ENCODE peak calls at places on chromosome 16, in five cellular contexts. J is stomach; A is activated CD4-positive, alpha-beta T cell treated with anti-CD3 and anti-CD28 coated beads for 4 hours; D is nucleus accumbens; C is SK-N-SH. H is an unnamed sample.

GRCh38 chr16:50309527-50310307 is 43.4 kb downstream of the ADCY7 start:
- DNase-seq in C (peak), J (peak), D (no peak), A (no peak), H (no peak)

GRCh38 chr16:54193656-54194007 is 93.0 kb downstream of the IRX3 start:
- DNase-seq in A (no peak), C (peak), J (peak), D (peak), H (peak)

GRCh38 chr16:1550696-1551095 is 17.2 kb downstream of the TMEM204 start:
- DNase-seq in D (no peak), A (no peak), C (no peak), J (no peak), H (no peak)

GRCh38 chr16:71499775-71500364 is 10.7 kb upstream of the ZNF19 start:
- DNase-seq in A (peak), C (peak), J (no peak), D (peak), H (peak)

GRCh38 chr16:17556276-17557052 is 85.7 kb upstream of the XYLT1 start:
- DNase-seq in J (no peak), D (no peak), C (peak), A (no peak), H (peak)

GRCh38 chr16:66525396-66526180 is 24.3 kb downstream of the TK2 start:
- DNase-seq in C (no peak), J (no peak), A (no peak), D (no peak), H (peak)

GRCh38 chr16:70662991-70663523 is 16.7 kb downstream of the IL34 start:
- DNase-seq in D (no peak), A (no peak), C (peak), J (no peak), H (no peak)

GRCh38 chr16:11283820-11284248 is 2.7 kb upstream of the PRM1 start:
- DNase-seq in C (no peak), D (no peak), A (no peak), J (no peak), H (no peak)

GRCh38 chr16:10876799-10877341 is at the start of gene CIITA:
- DNase-seq in D (no peak), A (peak), C (no peak), J (peak), H (peak)

GRCh38 chr16:67277294-67277998 is 1.9 kb upstream of the PLEKHG4 start:
- DNase-seq in A (no peak), C (no peak), D (no peak), J (no peak), H (peak)

GRCh38 chr16:3664187-3664896 is 9.9 kb downstream of the DNASE1 start:
- DNase-seq in D (no peak), C (no peak), A (no peak), J (no peak), H (no peak)

GRCh38 chr16:48814994-48815393 is 205.0 kb upstream of the N4BP1 start:
- DNase-seq in D (no peak), A (no peak), C (no peak), J (no peak), H (no peak)

GRCh38 chr16:11429823-11430222 is 84.6 kb downstream of the RMI2 start:
- DNase-seq in A (no peak), D (no peak), C (no peak), J (peak), H (no peak)

GRCh38 chr16:28292731-28293588 is 635 bp downstream of the SBK1 start:
- DNase-seq in J (no peak), C (peak), D (no peak), A (peak), H (no peak)

GRCh38 chr16:53912155-53912554 is 208.2 kb downstream of the FTO start:
- DNase-seq in J (no peak), A (peak), D (no peak), C (no peak), H (no peak)

GRCh38 chr16:15440852-15441251 is 6.5 kb downstream of the BMERB1 start:
- DNase-seq in A (no peak), C (no peak), D (no peak), J (no peak), H (peak)

GRCh38 chr16:58500329-58501241 is 642 bp downstream of the NDRG4 start:
- DNase-seq in C (peak), J (no peak), D (no peak), A (no peak), H (no peak)

GRCh38 chr16:14007460-14007859 is 63.7 kb upstream of the MRTFB start:
- DNase-seq in C (no peak), A (no peak), J (no peak), D (no peak), H (peak)

GRCh38 chr16:1052791-1053521 is 19.6 kb upstream of the SSTR5 start:
- DNase-seq in A (no peak), D (peak), J (no peak), C (no peak), H (no peak)

GRCh38 chr16:19131809-19132777 is 18.3 kb downstream of the ITPRIPL2 start:
- DNase-seq in D (no peak), J (no peak), A (no peak), C (no peak), H (no peak)

GRCh38 chr16:70568601-70569217 is 45.1 kb downstream of the SF3B3 start:
- DNase-seq in C (no peak), D (no peak), A (no peak), J (no peak), H (peak)

GRCh38 chr16:52068447-52069074 is 478.4 kb downstream of the TOX3 start:
- DNase-seq in D (peak), A (no peak), J (peak), C (peak), H (no peak)

GRCh38 chr16:50011707-50012106 is 13.3 kb upstream of the CNEP1R1 start:
- DNase-seq in D (no peak), A (no peak), C (no peak), J (no peak), H (no peak)

GRCh38 chr16:90044111-90044551 is 24.9 kb upstream of the DBNDD1 start:
- DNase-seq in D (no peak), A (no peak), J (peak), C (no peak), H (peak)

GRCh38 chr16:30609002-30609927 is 924 bp downstream of the ZNF689 start:
- DNase-seq in J (peak), A (no peak), D (no peak), C (peak), H (peak)